ENCODE peak calls at places on chromosomes 6 and 20, in five cellular contexts. N, E, I, D and X are unnamed samples.

GRCh38 chr6:19535351-19535750 is 301.8 kb upstream of the ID4 start:
- DNase-seq in N (no peak), E (no peak), I (peak), D (no peak), X (no peak)

GRCh38 chr20:50930139-50931047 is 844 bp downstream of the ADNP start:
- DNase-seq in N (no peak), E (peak), I (peak), D (no peak), X (peak)

GRCh38 chr6:69580696-69581095 is 216.1 kb downstream of the LMBRD1 start:
- DNase-seq in N (no peak), E (no peak), I (no peak), D (no peak), X (no peak)

GRCh38 chr20:62571667-62572344 is 70.5 kb upstream of the SLCO4A1 start:
- DNase-seq in N (no peak), E (no peak), I (no peak), D (no peak), X (no peak)

GRCh38 chr20:40797425-40797824 is 108.4 kb upstream of the MAFB start:
- DNase-seq in N (no peak), E (no peak), I (no peak), D (no peak), X (no peak)

GRCh38 chr6:6749791-6750434 is 161.4 kb downstream of the LY86 start:
- DNase-seq in N (peak), E (peak), I (peak), D (peak), X (peak)

GRCh38 chr6:108796875-108797274 is 51.3 kb upstream of the ARMC2 start:
- DNase-seq in N (no peak), E (no peak), I (peak), D (no peak), X (no peak)

GRCh38 chr6:7691675-7692452 is 34.0 kb upstream of the BMP6 start:
- DNase-seq in N (peak), E (no peak), I (no peak), D (no peak), X (peak)

GRCh38 chr20:33693741-33694645 is 7.8 kb upstream of the E2F1 start:
- DNase-seq in N (no peak), E (peak), I (no peak), D (no peak), X (peak)

GRCh38 chr6:165988306-165988756 is 179.3 kb downstream of the TBXT start:
- DNase-seq in N (no peak), E (no peak), I (no peak), D (no peak), X (no peak)

GRCh38 chr6:1554241-1554880 is 55.4 kb upstream of the FOXC1 start:
- DNase-seq in N (no peak), E (no peak), I (no peak), D (no peak), X (no peak)

GRCh38 chr20:62816879-62817873 is at the start of gene COL9A3:
- DNase-seq in N (no peak), E (no peak), I (peak), D (no peak), X (no peak)

GRCh38 chr6:37827603-37828265 is 8.2 kb downstream of the ZFAND3 start:
- DNase-seq in N (no peak), E (no peak), I (no peak), D (no peak), X (no peak)

GRCh38 chr6:146543940-146544661 is 468 bp downstream of the RAB32 start:
- DNase-seq in N (no peak), E (peak), I (peak), D (peak), X (peak)

GRCh38 chr6:89830385-89830809 is 717 bp downstream of the CASP8AP2 start:
- DNase-seq in N (no peak), E (no peak), I (no peak), D (no peak), X (no peak)

GRCh38 chr6:158660331-158660730 is 10.5 kb downstream of the SYTL3 start:
- DNase-seq in N (no peak), E (no peak), I (peak), D (peak), X (peak)

GRCh38 chr6:156985309-156985708 is 208.1 kb downstream of the ARID1B start:
- DNase-seq in N (no peak), E (no peak), I (no peak), D (no peak), X (no peak)

GRCh38 chr6:27812078-27812804 is 100.0 kb downstream of the OR2B2 start:
- DNase-seq in N (no peak), E (no peak), I (no peak), D (no peak), X (no peak)

GRCh38 chr6:36740818-36741179 is 43.2 kb downstream of the RAB44 start:
- DNase-seq in N (no peak), E (no peak), I (no peak), D (no peak), X (no peak)

GRCh38 chr6:46189726-46190125 is 18.9 kb upstream of the ENPP5 start:
- DNase-seq in N (no peak), E (no peak), I (no peak), D (no peak), X (no peak)

GRCh38 chr6:50030777-50031562 is 9.2 kb upstream of the DEFB110 start:
- DNase-seq in N (no peak), E (no peak), I (no peak), D (no peak), X (no peak)

GRCh38 chr6:110682460-110682853 is 132.8 kb downstream of the CDK19 start:
- DNase-seq in N (peak), E (peak), I (peak), D (peak), X (peak)

GRCh38 chr20:8764289-8764962 is 304.5 kb upstream of the PLCB4 start:
- DNase-seq in N (no peak), E (no peak), I (no peak), D (peak), X (peak)

GRCh38 chr6:135938588-135939215 is 87.2 kb downstream of the PDE7B start:
- DNase-seq in N (no peak), E (peak), I (peak), D (no peak), X (no peak)

GRCh38 chr6:21747441-21747840 is 153.9 kb downstream of the SOX4 start:
- DNase-seq in N (no peak), E (no peak), I (no peak), D (no peak), X (no peak)

GRCh38 chr6:103177800-103178199 is 1681.9 kb downstream of the HACE1 start:
- DNase-seq in N (no peak), E (no peak), I (no peak), D (no peak), X (no peak)

GRCh38 chr6:134676307-134677281 is 273.3 kb downstream of the ALDH8A1 start:
- DNase-seq in N (peak), E (no peak), I (peak), D (no peak), X (peak)

GRCh38 chr6:56242343-56242742 is 5.0 kb downstream of the COL21A1 start:
- DNase-seq in N (no peak), E (no peak), I (no peak), D (no peak), X (no peak)

GRCh38 chr6:12386816-12387215 is 96.7 kb downstream of the EDN1 start:
- DNase-seq in N (no peak), E (no peak), I (no peak), D (no peak), X (no peak)

GRCh38 chr20:45343867-45344721 is 4.1 kb downstream of the SDC4 start:
- DNase-seq in N (no peak), E (no peak), I (peak), D (peak), X (peak)

GRCh38 chr6:141484726-141485125 is 648.0 kb upstream of the GJE1 start:
- DNase-seq in N (no peak), E (no peak), I (no peak), D (no peak), X (no peak)

GRCh38 chr20:719816-720215 is 44.2 kb upstream of the SCRT2 start:
- DNase-seq in N (no peak), E (no peak), I (no peak), D (no peak), X (no peak)

GRCh38 chr20:45269754-45270270 is 15.4 kb upstream of the SLPI start:
- DNase-seq in N (no peak), E (no peak), I (no peak), D (no peak), X (no peak)

GRCh38 chr6:42326248-42326647 is 108.6 kb upstream of the MRPS10 start:
- DNase-seq in N (peak), E (no peak), I (no peak), D (no peak), X (no peak)

GRCh38 chr6:146990821-146991798 is 213.1 kb upstream of the STXBP5 start:
- DNase-seq in N (no peak), E (no peak), I (no peak), D (no peak), X (no peak)

GRCh38 chr20:55291251-55291650 is 714.1 kb downstream of the CBLN4 start:
- DNase-seq in N (no peak), E (no peak), I (no peak), D (no peak), X (no peak)

GRCh38 chr20:31967830-31968249 is at the start of gene XKR7:
- DNase-seq in N (no peak), E (no peak), I (peak), D (no peak), X (no peak)

GRCh38 chr20:24949756-24950127 is 673 bp downstream of the CST7 start:
- DNase-seq in N (no peak), E (no peak), I (no peak), D (no peak), X (peak)

GRCh38 chr20:17893480-17893879 is 75.1 kb downstream of the SNX5 start:
- DNase-seq in N (no peak), E (no peak), I (no peak), D (no peak), X (no peak)

DNA sequence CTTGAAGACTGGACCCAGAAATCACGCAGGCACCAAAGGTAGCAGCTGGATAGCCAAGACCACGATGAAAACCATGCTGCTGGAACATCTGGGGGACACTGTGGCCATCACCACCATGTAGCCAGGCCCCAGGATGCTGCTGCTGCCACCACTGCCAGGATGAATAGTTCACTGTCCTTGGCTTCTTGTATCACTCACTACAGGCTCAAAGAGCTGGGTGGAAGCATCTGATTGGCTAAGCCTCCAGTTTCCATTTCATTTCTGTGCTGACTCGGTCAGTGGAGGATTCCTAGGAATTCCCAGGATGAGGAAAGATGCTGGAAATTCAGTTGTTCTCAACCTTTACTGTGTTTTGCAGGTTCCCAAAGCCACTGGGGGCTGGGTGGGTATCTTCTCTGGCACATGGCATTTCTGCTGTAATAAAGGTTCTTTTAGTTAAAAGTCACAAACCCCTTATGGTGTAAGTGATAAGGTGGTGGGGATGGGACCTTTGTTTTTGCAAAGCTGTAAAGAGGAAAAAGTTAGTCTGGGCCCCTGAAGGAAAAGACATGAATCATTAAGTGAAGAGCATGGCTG is 75.5 kb upstream of the RNF24 start:
- DNase-seq in N (no peak), E (no peak), I (no peak), D (no peak), X (no peak)
- H3K27ac ChIP-seq in N (no peak), E (no peak), I (no peak), D (no peak), X (no peak)

DNA sequence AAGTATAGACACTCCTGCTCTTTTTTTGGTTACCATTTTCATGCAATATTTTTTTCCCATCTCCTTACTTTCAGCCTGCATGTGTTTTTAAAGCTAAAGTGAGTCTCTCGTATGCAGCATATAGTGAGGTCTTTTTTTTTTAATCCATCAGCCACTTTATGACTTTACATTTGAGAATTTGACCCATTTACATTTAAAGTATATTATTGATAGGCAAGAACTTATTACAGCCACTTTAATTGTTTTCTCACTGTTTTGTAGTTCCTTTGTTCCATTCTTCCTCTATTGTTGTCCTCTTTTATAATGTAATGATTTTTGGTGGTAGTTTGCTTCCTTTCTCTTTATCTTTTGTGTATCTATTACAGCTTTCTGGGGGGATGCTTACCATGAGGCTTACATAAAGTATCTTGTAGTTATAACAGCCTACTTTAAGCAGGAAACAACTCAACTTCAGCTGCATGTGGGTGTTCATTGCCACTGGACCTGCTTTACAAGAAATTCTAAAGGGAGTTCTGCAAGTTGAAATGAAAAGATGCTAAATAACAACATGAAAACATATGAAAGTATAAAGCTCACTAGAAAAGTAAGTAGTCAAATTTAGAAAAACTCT is 71.8 kb downstream of the TNFAIP3 start:
- DNase-seq in N (no peak), E (no peak), I (no peak), D (no peak), X (no peak)
- H3K27ac ChIP-seq in N (no peak), E (no peak), I (no peak), D (no peak), X (no peak)

GRCh38 chr6:43671801-43672690 is 15.5 kb downstream of the MRPS18A start:
- DNase-seq in N (no peak), E (no peak), I (no peak), D (no peak), X (peak)
- H3K27ac ChIP-seq in N (no peak), E (peak), I (no peak), D (peak), X (peak)

GRCh38 chr20:7301807-7302206 is 534.3 kb downstream of the BMP2 start:
- DNase-seq in N (no peak), E (no peak), I (no peak), D (no peak), X (no peak)

GRCh38 chr20:7302256-7302655 is 534.8 kb downstream of the BMP2 start:
- DNase-seq in N (no peak), E (no peak), I (no peak), D (no peak), X (no peak)

GRCh38 chr20:7308163-7308562 is 540.7 kb downstream of the BMP2 start:
- DNase-seq in N (peak), E (no peak), I (no peak), D (no peak), X (no peak)

GRCh38 chr20:7305971-7306370 is 538.5 kb downstream of the BMP2 start:
- DNase-seq in N (no peak), E (no peak), I (no peak), D (no peak), X (no peak)
- H3K27ac ChIP-seq in N (no peak), E (no peak), I (no peak), D (no peak), X (no peak)